ENCODE peak calls at places on chromosomes 1 and 21, in seven cellular contexts. One of them, this sample, is unnamed.

GRCh38 chr21:31124005-31124404 is 85.7 kb upstream of the KRTAP19-8 start:
- DNase-seq in NCI-H1694: no peak
- DNase-seq in activated T-helper 1 cell treated with anti-CD3 and anti-CD28 coated beads, Interleukin-12 subunit alpha, Interleukin-12 subunit beta, Interleukin-2, Interleukin-4 antibody, amounts not matched to agents 30 ng/mL and 10 ng/mL and 1 ng/mL, durations not matched to agents 14 hours and 24 hours and 36 hours: no peak
- DNase-seq in non-pigmented ciliary epithelial cell: no peak
- DNase-seq in fibroblast of lung: no peak
- DNase-seq in NCI-H526: no peak
- DNase-seq in heart right ventricle: no peak
- DNase-seq in this sample: no peak

GRCh38 chr1:1758692-1759455 is 19.4 kb downstream of the NADK start:
- DNase-seq in NCI-H1694: no peak
- DNase-seq in activated T-helper 1 cell treated with anti-CD3 and anti-CD28 coated beads, Interleukin-12 subunit alpha, Interleukin-12 subunit beta, Interleukin-2, Interleukin-4 antibody, amounts not matched to agents 30 ng/mL and 10 ng/mL and 1 ng/mL, durations not matched to agents 14 hours and 24 hours and 36 hours: no peak
- DNase-seq in non-pigmented ciliary epithelial cell: no peak
- DNase-seq in fibroblast of lung: no peak
- DNase-seq in NCI-H526: no peak
- DNase-seq in heart right ventricle: peak; percentile 51
- DNase-seq in this sample: peak; percentile 76

GRCh38 chr1:155859881-155860841 is 794 bp downstream of the SYT11 start:
- DNase-seq in NCI-H1694: peak; percentile 98
- DNase-seq in activated T-helper 1 cell treated with anti-CD3 and anti-CD28 coated beads, Interleukin-12 subunit alpha, Interleukin-12 subunit beta, Interleukin-2, Interleukin-4 antibody, amounts not matched to agents 30 ng/mL and 10 ng/mL and 1 ng/mL, durations not matched to agents 14 hours and 24 hours and 36 hours: peak; percentile 64
- DNase-seq in non-pigmented ciliary epithelial cell: peak; percentile 57
- DNase-seq in fibroblast of lung: peak; percentile 86
- DNase-seq in NCI-H526: peak; percentile 69
- DNase-seq in heart right ventricle: peak; percentile 94
- DNase-seq in this sample: peak; percentile 56

GRCh38 chr1:26283871-26284596 is 4.1 kb downstream of the SH3BGRL3 start:
- DNase-seq in NCI-H1694: no peak
- DNase-seq in activated T-helper 1 cell treated with anti-CD3 and anti-CD28 coated beads, Interleukin-12 subunit alpha, Interleukin-12 subunit beta, Interleukin-2, Interleukin-4 antibody, amounts not matched to agents 30 ng/mL and 10 ng/mL and 1 ng/mL, durations not matched to agents 14 hours and 24 hours and 36 hours: no peak
- DNase-seq in non-pigmented ciliary epithelial cell: no peak
- DNase-seq in fibroblast of lung: no peak
- DNase-seq in NCI-H526: no peak
- DNase-seq in heart right ventricle: no peak
- DNase-seq in this sample: no peak

GRCh38 chr1:203128691-203129500 is 1.4 kb downstream of the ADORA1 start:
- DNase-seq in NCI-H1694: no peak
- DNase-seq in activated T-helper 1 cell treated with anti-CD3 and anti-CD28 coated beads, Interleukin-12 subunit alpha, Interleukin-12 subunit beta, Interleukin-2, Interleukin-4 antibody, amounts not matched to agents 30 ng/mL and 10 ng/mL and 1 ng/mL, durations not matched to agents 14 hours and 24 hours and 36 hours: no peak
- DNase-seq in non-pigmented ciliary epithelial cell: no peak
- DNase-seq in fibroblast of lung: no peak
- DNase-seq in NCI-H526: no peak
- DNase-seq in heart right ventricle: no peak
- DNase-seq in this sample: no peak

GRCh38 chr1:226121587-226122400 is 59.3 kb downstream of the H3-3A start:
- DNase-seq in NCI-H1694: peak; percentile 34
- DNase-seq in activated T-helper 1 cell treated with anti-CD3 and anti-CD28 coated beads, Interleukin-12 subunit alpha, Interleukin-12 subunit beta, Interleukin-2, Interleukin-4 antibody, amounts not matched to agents 30 ng/mL and 10 ng/mL and 1 ng/mL, durations not matched to agents 14 hours and 24 hours and 36 hours: peak; percentile 70
- DNase-seq in non-pigmented ciliary epithelial cell: no peak
- DNase-seq in fibroblast of lung: peak; percentile 15
- DNase-seq in NCI-H526: no peak
- DNase-seq in heart right ventricle: peak; percentile 58
- DNase-seq in this sample: no peak

GRCh38 chr1:166956872-166957271 is 18.5 kb downstream of the ILDR2 start:
- DNase-seq in NCI-H1694: no peak
- DNase-seq in activated T-helper 1 cell treated with anti-CD3 and anti-CD28 coated beads, Interleukin-12 subunit alpha, Interleukin-12 subunit beta, Interleukin-2, Interleukin-4 antibody, amounts not matched to agents 30 ng/mL and 10 ng/mL and 1 ng/mL, durations not matched to agents 14 hours and 24 hours and 36 hours: no peak
- DNase-seq in non-pigmented ciliary epithelial cell: no peak
- DNase-seq in fibroblast of lung: no peak
- DNase-seq in NCI-H526: no peak
- DNase-seq in heart right ventricle: no peak
- DNase-seq in this sample: no peak

GRCh38 chr1:167272375-167272957 is 51.8 kb downstream of the POU2F1 start:
- DNase-seq in NCI-H1694: no peak
- DNase-seq in activated T-helper 1 cell treated with anti-CD3 and anti-CD28 coated beads, Interleukin-12 subunit alpha, Interleukin-12 subunit beta, Interleukin-2, Interleukin-4 antibody, amounts not matched to agents 30 ng/mL and 10 ng/mL and 1 ng/mL, durations not matched to agents 14 hours and 24 hours and 36 hours: no peak
- DNase-seq in non-pigmented ciliary epithelial cell: no peak
- DNase-seq in fibroblast of lung: no peak
- DNase-seq in NCI-H526: no peak
- DNase-seq in heart right ventricle: no peak
- DNase-seq in this sample: no peak

GRCh38 chr1:26820784-26821269 is 5.7 kb upstream of the ZDHHC18 start:
- DNase-seq in NCI-H1694: no peak
- DNase-seq in activated T-helper 1 cell treated with anti-CD3 and anti-CD28 coated beads, Interleukin-12 subunit alpha, Interleukin-12 subunit beta, Interleukin-2, Interleukin-4 antibody, amounts not matched to agents 30 ng/mL and 10 ng/mL and 1 ng/mL, durations not matched to agents 14 hours and 24 hours and 36 hours: no peak
- DNase-seq in non-pigmented ciliary epithelial cell: no peak
- DNase-seq in fibroblast of lung: no peak
- DNase-seq in NCI-H526: no peak
- DNase-seq in heart right ventricle: no peak
- DNase-seq in this sample: no peak

GRCh38 chr1:88221396-88221795 is 462.7 kb upstream of the PKN2 start:
- DNase-seq in NCI-H1694: no peak
- DNase-seq in activated T-helper 1 cell treated with anti-CD3 and anti-CD28 coated beads, Interleukin-12 subunit alpha, Interleukin-12 subunit beta, Interleukin-2, Interleukin-4 antibody, amounts not matched to agents 30 ng/mL and 10 ng/mL and 1 ng/mL, durations not matched to agents 14 hours and 24 hours and 36 hours: no peak
- DNase-seq in non-pigmented ciliary epithelial cell: no peak
- DNase-seq in fibroblast of lung: peak; percentile 84
- DNase-seq in NCI-H526: no peak
- DNase-seq in heart right ventricle: no peak
- DNase-seq in this sample: no peak

GRCh38 chr1:44603718-44604117 is 70.6 kb downstream of the TMEM53 start:
- DNase-seq in NCI-H1694: no peak
- DNase-seq in activated T-helper 1 cell treated with anti-CD3 and anti-CD28 coated beads, Interleukin-12 subunit alpha, Interleukin-12 subunit beta, Interleukin-2, Interleukin-4 antibody, amounts not matched to agents 30 ng/mL and 10 ng/mL and 1 ng/mL, durations not matched to agents 14 hours and 24 hours and 36 hours: no peak
- DNase-seq in non-pigmented ciliary epithelial cell: no peak
- DNase-seq in fibroblast of lung: no peak
- DNase-seq in NCI-H526: no peak
- DNase-seq in heart right ventricle: no peak
- DNase-seq in this sample: no peak

GRCh38 chr1:76942549-76942948 is 75.3 kb downstream of the ST6GALNAC5 start:
- DNase-seq in NCI-H1694: no peak
- DNase-seq in activated T-helper 1 cell treated with anti-CD3 and anti-CD28 coated beads, Interleukin-12 subunit alpha, Interleukin-12 subunit beta, Interleukin-2, Interleukin-4 antibody, amounts not matched to agents 30 ng/mL and 10 ng/mL and 1 ng/mL, durations not matched to agents 14 hours and 24 hours and 36 hours: no peak
- DNase-seq in non-pigmented ciliary epithelial cell: no peak
- DNase-seq in fibroblast of lung: peak; percentile 79
- DNase-seq in NCI-H526: no peak
- DNase-seq in heart right ventricle: no peak
- DNase-seq in this sample: no peak

GRCh38 chr1:168654198-168654910 is 74.7 kb downstream of the DPT start:
- DNase-seq in NCI-H1694: no peak
- DNase-seq in activated T-helper 1 cell treated with anti-CD3 and anti-CD28 coated beads, Interleukin-12 subunit alpha, Interleukin-12 subunit beta, Interleukin-2, Interleukin-4 antibody, amounts not matched to agents 30 ng/mL and 10 ng/mL and 1 ng/mL, durations not matched to agents 14 hours and 24 hours and 36 hours: no peak
- DNase-seq in non-pigmented ciliary epithelial cell: no peak
- DNase-seq in fibroblast of lung: peak; percentile 79
- DNase-seq in NCI-H526: no peak
- DNase-seq in heart right ventricle: no peak
- DNase-seq in this sample: no peak